ENCODE peak calls at places on chromosomes 11 and 22, in six cellular contexts. O is aorta, P is GM23248, E is pancreas, C is sigmoid colon, R is body of pancreas. J is an unnamed sample.

GRCh38 chr22:43882122-43882767 is 9.6 kb downstream of the PNPLA5 start:
- DNase-seq in O (peak; percentile 63), P (no peak), E (no peak), R (no peak), C (peak; percentile 26), J (no peak)

GRCh38 chr22:44181033-44181911 is 547 bp downstream of the PARVG start:
- DNase-seq in O (peak; percentile 76), P (no peak), C (no peak), R (no peak), E (no peak), J (peak; percentile 79)

GRCh38 chr11:96307748-96308133 is 35.3 kb downstream of the MAML2 start:
- DNase-seq in O (no peak), P (peak; percentile 92), R (no peak), E (no peak), C (no peak), J (no peak)

GRCh38 chr11:26227311-26227710 is 104.6 kb upstream of the ANO3 start:
- DNase-seq in P (peak; percentile 91), C (no peak), R (no peak), E (no peak), O (no peak), J (no peak)

GRCh38 chr11:76634934-76635333 is 35.6 kb downstream of the LRRC32 start:
- DNase-seq in E (no peak), C (peak; percentile 39), O (peak; percentile 67), R (no peak), P (no peak), J (no peak)

GRCh38 chr11:11306855-11307254 is 46.2 kb downstream of the CSNK2A3 start:
- DNase-seq in O (no peak), C (no peak), R (no peak), P (peak; percentile 64), E (no peak), J (no peak)

GRCh38 chr22:22406445-22406844 is 102.1 kb downstream of the ZNF280B start:
- DNase-seq in E (no peak), O (no peak), C (no peak), P (no peak), R (no peak), J (no peak)

GRCh38 chr11:27898166-27898565 is 197.9 kb upstream of the BDNF start:
- DNase-seq in O (no peak), R (no peak), C (no peak), P (peak; percentile 14), E (no peak), J (no peak)

GRCh38 chr22:42073568-42074152 is 388 bp upstream of the PHETA2 start:
- DNase-seq in P (no peak), O (no peak), E (peak; percentile 65), C (no peak), R (no peak), J (no peak)

GRCh38 chr11:33774356-33775063 is at the start of gene FBXO3:
- DNase-seq in E (peak; percentile 95), P (peak; percentile 89), C (peak; percentile 95), O (peak; percentile 94), R (peak; percentile 90), J (peak; percentile 90)

GRCh38 chr11:47394322-47395224 is 13.8 kb upstream of the SLC39A13 start:
- DNase-seq in O (peak; percentile 84), C (peak; percentile 61), E (no peak), R (no peak), P (no peak), J (peak; percentile 87)

GRCh38 chr22:40721266-40721665 is 42.0 kb downstream of the MCHR1 start:
- DNase-seq in P (peak; percentile 63), O (no peak), R (no peak), E (no peak), C (no peak), J (no peak)

GRCh38 chr22:25448435-25449051 is 115.9 kb upstream of the GRK3 start:
- DNase-seq in C (no peak), R (no peak), P (peak; percentile 64), O (no peak), E (no peak), J (no peak)

GRCh38 chr22:23690713-23691112 is at the start of gene RGL4:
- DNase-seq in O (no peak), P (no peak), C (no peak), E (no peak), R (no peak), J (no peak)

GRCh38 chr11:57482782-57483569 is 22.6 kb downstream of the RTN4RL2 start:
- DNase-seq in E (peak; percentile 71), O (peak; percentile 85), C (no peak), P (peak; percentile 74), R (no peak), J (peak; percentile 56)

GRCh38 chr11:109789911-109790310 is 303.3 kb upstream of the ZC3H12C start:
- DNase-seq in E (no peak), C (no peak), R (no peak), O (no peak), P (peak; percentile 54), J (no peak)

GRCh38 chr11:3867209-3868071 is 12.0 kb downstream of the STIM1 start:
- DNase-seq in O (no peak), C (no peak), R (peak; percentile 54), P (no peak), E (no peak), J (no peak)

GRCh38 chr22:39491696-39492095 is 10.4 kb upstream of the MIEF1 start:
- DNase-seq in C (no peak), O (no peak), R (no peak), E (peak; percentile 36), P (no peak), J (peak; percentile 38)

GRCh38 chr11:33830903-33831648 is 56.8 kb upstream of the FBXO3 start:
- DNase-seq in R (no peak), P (peak; percentile 18), C (no peak), O (no peak), E (no peak), J (no peak)

GRCh38 chr22:37999640-38000272 is 15.4 kb upstream of the SOX10 start:
- DNase-seq in C (no peak), O (no peak), R (no peak), P (peak; percentile 45), E (no peak), J (no peak)

GRCh38 chr11:66002648-66003225 is 434 bp downstream of the BANF1 start:
- DNase-seq in O (no peak), P (peak; percentile 70), C (peak; percentile 82), E (peak; percentile 87), R (peak; percentile 79), J (peak; percentile 73)

GRCh38 chr11:130652671-130653335 is 204.4 kb downstream of the ADAMTS15 start:
- DNase-seq in R (no peak), O (peak; percentile 84), P (peak; percentile 90), C (peak; percentile 92), E (no peak), J (peak; percentile 74)

GRCh38 chr11:59226396-59226795 is 13.7 kb upstream of the MPEG1 start:
- DNase-seq in E (no peak), R (no peak), C (no peak), P (no peak), O (no peak), J (no peak)

GRCh38 chr11:10350341-10350740 is 45.5 kb downstream of the ADM start:
- DNase-seq in C (no peak), R (no peak), O (no peak), P (peak; percentile 56), E (no peak), J (no peak)

GRCh38 chr11:112734207-112734606 is 227.0 kb upstream of the NCAM1 start:
- DNase-seq in E (no peak), O (no peak), P (peak; percentile 55), R (no peak), C (no peak), J (no peak)

GRCh38 chr11:111063711-111064110 is 181.8 kb upstream of the POU2AF2 start:
- DNase-seq in O (no peak), P (peak; percentile 44), R (no peak), C (no peak), E (no peak), J (no peak)

GRCh38 chr11:121722431-121723256 is 269.9 kb upstream of the SORL1-AS1 start:
- DNase-seq in P (peak; percentile 87), E (peak; percentile 86), R (peak; percentile 70), O (peak; percentile 89), C (peak; percentile 97), J (peak; percentile 52)

GRCh38 chr11:130215531-130216220 is 56.1 kb downstream of the ST14 start:
- DNase-seq in E (no peak), P (no peak), R (peak; percentile 18), O (no peak), C (no peak), J (peak; percentile 42)

GRCh38 chr11:64203421-64204079 is 3.0 kb upstream of the FERMT3 start:
- DNase-seq in P (no peak), C (no peak), E (no peak), O (no peak), R (no peak), J (no peak)

GRCh38 chr11:24239016-24239720 is 257.7 kb upstream of the LUZP2 start:
- DNase-seq in R (no peak), C (no peak), E (no peak), O (no peak), P (peak; percentile 92), J (no peak)

GRCh38 chr11:107957109-107957588 is 28.9 kb downstream of the RAB39A start:
- DNase-seq in P (peak; percentile 37), E (no peak), R (no peak), C (no peak), O (no peak), J (no peak)

GRCh38 chr11:76655466-76656086 is 15.0 kb downstream of the LRRC32 start:
- DNase-seq in O (peak; percentile 72), E (no peak), P (no peak), C (peak; percentile 64), R (no peak), J (no peak)

GRCh38 chr22:47337161-47337621 is 574.7 kb downstream of the TBC1D22A start:
- DNase-seq in C (no peak), P (peak; percentile 77), R (no peak), O (no peak), E (no peak), J (no peak)

GRCh38 chr11:73310076-73310475 is 2.0 kb downstream of the ARHGEF17 start:
- DNase-seq in O (no peak), E (peak; percentile 80), R (no peak), C (peak; percentile 81), P (no peak), J (no peak)
- H3K4me1 ChIP-seq in O (no peaks in the 10 kb centered on the region), E (no peaks in the 10 kb centered on the region), R (peaks cover 62% of the 10 kb centered on the region), C (peaks cover 67% of the 10 kb centered on the region), P (peaks cover 54% of the 10 kb centered on the region), J (peaks cover 56% of the 10 kb centered on the region)

GRCh38 chr11:13012037-13012693 is 3.0 kb downstream of the RASSF10 start:
- DNase-seq in E (peak; percentile 46), R (peak; percentile 49), C (no peak), P (no peak), O (no peak), J (no peak)
- H3K27ac ChIP-seq in E (peak overlapping the region; percentile 23), R (peak overlapping the region; percentile 12), C (no peak overlapping the region), P (no peak overlapping the region), O (no peak overlapping the region), J (no peak overlapping the region)

DNA sequence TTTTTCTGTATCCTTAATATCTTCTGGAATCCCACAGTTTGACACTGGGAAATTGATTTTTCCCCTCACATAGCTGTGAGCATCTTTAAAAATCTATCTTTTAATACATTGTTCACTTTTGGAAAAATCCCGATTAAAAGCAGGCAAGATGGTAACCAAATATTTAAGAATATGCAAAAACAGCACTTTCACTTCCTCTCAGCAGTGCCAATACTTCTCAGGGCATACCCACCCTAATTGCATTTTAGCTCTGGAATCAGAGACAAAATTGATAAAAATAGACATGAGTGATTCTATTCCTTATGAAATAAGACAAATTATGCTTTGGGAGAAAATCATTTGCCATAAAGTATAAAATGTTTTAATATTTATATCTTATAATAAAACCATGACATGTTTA is 168.5 kb upstream of the CCDC90B start:
- DNase-seq in E (no peak), O (no peak), P (no peak), C (no peak), R (no peak), J (no peak)
- H3K4me1 ChIP-seq in E (no peaks in the 10 kb centered on the region), O (no peaks in the 10 kb centered on the region), P (peaks cover 3% of the 10 kb centered on the region), C (no peaks in the 10 kb centered on the region), R (no peaks in the 10 kb centered on the region), J (no peaks in the 10 kb centered on the region)

GRCh38 chr11:119993732-119994131 is 144.2 kb downstream of the TRIM29 start:
- DNase-seq in P (no peak), C (no peak), E (peak; percentile 81), O (no peak), R (peak; percentile 42), J (no peak)
- H3K27ac ChIP-seq in P (no peak overlapping the region), C (no peak overlapping the region), E (no peak overlapping the region), O (no peak overlapping the region), R (no peak overlapping the region), J (no peak overlapping the region)

J was measured in lower lobe of right lung.